ENCODE peak calls at places on chromosomes 11 and 22, in eight cellular contexts. Y, T, L, B, H, X, C and O are unnamed samples.

GRCh38 chr11:3835100-3835485 is 5.7 kb downstream of the RHOG start:
- ATAC-seq in Y (no peak), X (no peak), B (no peak), L (no peak), C (peak), H (no peak), T (no peak), O (peak)

GRCh38 chr11:86977441-86978050 is 22.4 kb upstream of the FZD4 start:
- ATAC-seq in L (no peak), Y (no peak), H (no peak), T (peak), C (no peak), B (no peak), X (peak), O (no peak)

GRCh38 chr22:46447906-46448669 is 89.3 kb downstream of the CELSR1 start:
- ATAC-seq in X (no peak), L (no peak), C (peak), H (no peak), B (no peak), T (no peak), Y (no peak), O (no peak)

GRCh38 chr11:118098996-118099837 is 12.5 kb upstream of the SMIM35 start:
- ATAC-seq in T (no peak), B (no peak), H (peak), X (peak), C (no peak), L (no peak), Y (no peak), O (peak)

GRCh38 chr11:70140859-70141489 is 62.1 kb upstream of the FADD start:
- ATAC-seq in L (no peak), Y (no peak), B (no peak), C (no peak), T (no peak), X (no peak), H (no peak), O (no peak)

GRCh38 chr11:17777086-17777725 is 42.6 kb downstream of the KCNC1 start:
- ATAC-seq in Y (no peak), T (no peak), B (no peak), C (no peak), H (no peak), X (no peak), L (no peak), O (no peak)

GRCh38 chr11:134949121-134949591 is 537.1 kb upstream of the B3GAT1 start:
- ATAC-seq in Y (no peak), H (no peak), B (peak), X (peak), L (no peak), T (peak), C (peak), O (peak)

GRCh38 chr22:36360011-36360410 is 27.8 kb downstream of the MYH9 start:
- ATAC-seq in H (no peak), L (no peak), T (no peak), X (peak), B (no peak), Y (no peak), C (no peak), O (no peak)

GRCh38 chr11:111978028-111978771 is 41.1 kb downstream of the DIXDC1 start:
- ATAC-seq in B (peak), L (no peak), T (no peak), Y (no peak), X (peak), C (no peak), H (no peak), O (peak)

GRCh38 chr22:24961217-24961844 is 8.8 kb downstream of the KIAA1671 start:
- ATAC-seq in Y (no peak), T (no peak), B (no peak), H (no peak), C (no peak), L (no peak), X (no peak), O (no peak)

GRCh38 chr22:31449521-31449920 is 40.1 kb downstream of the EIF4ENIF1 start:
- ATAC-seq in T (no peak), B (no peak), H (no peak), X (peak), L (no peak), Y (no peak), C (no peak), O (no peak)